ENCODE peak calls at places on chromosomes 1 and 21, in eight cellular contexts. F, B, P, R, K, O, Z and L are unnamed samples. For H3K36me3, the result is how much of the 10 kb centered on the place peaks cover.

GRCh38 chr1:45666836-45667235 is 19.5 kb downstream of the GPBP1L1 start:
- DNase-seq in R (no peak), Z (no peak), P (no peak), F (no peak), K (no peak), B (no peak), O (no peak), L (no peak)

GRCh38 chr1:89724369-89725015 is 91.6 kb downstream of the LRRC8C start:
- DNase-seq in Z (no peak), O (no peak), K (no peak), R (no peak), P (no peak), B (no peak), F (no peak), L (no peak)

GRCh38 chr1:12067900-12068821 is 5.1 kb downstream of the TNFRSF8 start:
- DNase-seq in P (no peak), R (no peak), Z (peak), O (peak), F (no peak), B (no peak), K (no peak), L (peak)

GRCh38 chr1:206550446-206550845 is 43.1 kb downstream of the RASSF5 start:
- DNase-seq in Z (no peak), K (no peak), R (no peak), B (no peak), O (no peak), P (no peak), F (no peak), L (no peak)

GRCh38 chr21:45157932-45158331 is 83.6 kb downstream of the ADARB1 start:
- DNase-seq in R (peak), P (peak), B (no peak), O (no peak), F (no peak), K (peak), Z (peak), L (no peak)

GRCh38 chr1:201291917-201292316 is 8.6 kb downstream of the PKP1 start:
- DNase-seq in F (no peak), B (no peak), K (no peak), Z (no peak), O (no peak), P (no peak), R (no peak), L (no peak)

GRCh38 chr1:54808443-54809207 is 7.5 kb upstream of the TTC22 start:
- DNase-seq in B (no peak), F (no peak), O (no peak), P (no peak), Z (peak), K (no peak), R (no peak), L (no peak)

GRCh38 chr1:58879464-58879863 is 95.6 kb upstream of the JUN start:
- DNase-seq in Z (no peak), F (no peak), B (no peak), R (no peak), O (no peak), P (no peak), K (no peak), L (no peak)

GRCh38 chr1:110385369-110385768 is 5.5 kb downstream of the SLC16A4 start:
- DNase-seq in O (no peak), P (no peak), R (no peak), F (no peak), B (no peak), K (no peak), Z (no peak), L (no peak)

GRCh38 chr21:29145354-29145782 is 14.9 kb downstream of the MAP3K7CL start:
- DNase-seq in R (no peak), P (no peak), Z (no peak), O (peak), K (no peak), F (no peak), B (no peak), L (peak)

GRCh38 chr1:199522338-199522737 is 505.2 kb upstream of the NR5A2 start:
- DNase-seq in F (no peak), P (no peak), O (no peak), B (no peak), R (no peak), Z (no peak), K (no peak), L (no peak)

GRCh38 chr1:64540265-64540791 is 70.4 kb downstream of the CACHD1 start:
- DNase-seq in Z (no peak), B (no peak), K (no peak), F (no peak), R (no peak), P (no peak), O (peak), L (no peak)

GRCh38 chr1:226977973-226978344 is 37.9 kb downstream of the COQ8A start:
- DNase-seq in O (no peak), B (no peak), Z (peak), K (no peak), R (no peak), P (no peak), F (no peak), L (no peak)

GRCh38 chr1:31659889-31660288 is 15.2 kb upstream of the PEF1 start:
- DNase-seq in B (no peak), Z (no peak), K (no peak), P (no peak), O (no peak), F (no peak), R (no peak), L (no peak)

GRCh38 chr1:31657020-31657804 is 12.5 kb upstream of the PEF1 start:
- DNase-seq in P (peak), Z (no peak), R (no peak), O (no peak), K (no peak), B (no peak), F (no peak), L (no peak)

GRCh38 chr1:31658721-31659120 is 14.0 kb upstream of the PEF1 start:
- DNase-seq in R (peak), K (no peak), F (no peak), P (no peak), B (no peak), O (no peak), Z (no peak), L (no peak)

GRCh38 chr1:31655756-31656155 is 11.1 kb upstream of the PEF1 start:
- DNase-seq in R (no peak), Z (no peak), F (no peak), B (no peak), O (no peak), K (no peak), P (no peak), L (no peak)

GRCh38 chr1:31657972-31658510 is 13.4 kb upstream of the PEF1 start:
- DNase-seq in O (no peak), B (no peak), P (no peak), K (no peak), Z (no peak), F (no peak), R (no peak), L (no peak)
- H3K36me3 ChIP-seq in O (under half), B (under half), P (under half), K (under half), Z (under half), F (under half), R (under half), L (under half)

DNA sequence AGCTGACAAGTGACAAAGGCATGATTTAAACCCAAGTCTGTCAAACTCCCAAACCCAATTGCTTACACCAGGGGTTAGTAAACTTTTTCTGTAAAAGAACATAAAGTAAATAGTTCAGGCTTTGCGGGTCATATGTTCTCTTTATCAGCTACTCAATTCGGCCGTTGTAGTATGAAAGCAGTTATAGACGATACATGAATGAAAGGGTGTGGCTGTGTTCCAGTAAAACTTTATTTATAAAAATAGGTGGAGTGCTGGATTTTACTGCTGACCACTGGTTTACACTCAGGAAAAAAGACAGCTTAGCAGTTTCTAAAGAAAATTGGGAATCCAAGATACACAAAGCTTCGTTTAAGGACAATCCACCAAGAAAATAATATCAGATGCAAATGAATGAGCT is 124.3 kb upstream of the BCL9 start:
- DNase-seq in F (no peak), Z (no peak), O (no peak), B (no peak), P (no peak), K (no peak), R (no peak), L (no peak)
- H3K4me3 ChIP-seq in F (no peak), Z (no peak), O (no peak), B (no peak), P (no peak), K (no peak), R (no peak), L (no peak)

GRCh38 chr1:154460695-154461249 is 41.2 kb upstream of the TDRD10 start:
- DNase-seq in O (no peak), K (no peak), F (no peak), P (peak), Z (no peak), R (no peak), B (no peak), L (no peak)

GRCh38 chr1:154466136-154466665 is 35.8 kb upstream of the TDRD10 start:
- DNase-seq in R (no peak), B (no peak), F (no peak), Z (peak), K (no peak), O (no peak), P (peak), L (no peak)

GRCh38 chr1:154466879-154467767 is 34.9 kb upstream of the TDRD10 start:
- DNase-seq in O (no peak), F (no peak), Z (peak), K (no peak), B (peak), P (peak), R (no peak), L (no peak)

GRCh38 chr1:154465621-154466020 is 36.4 kb upstream of the TDRD10 start:
- DNase-seq in F (no peak), O (no peak), Z (no peak), B (no peak), K (no peak), P (peak), R (no peak), L (no peak)

DNA sequence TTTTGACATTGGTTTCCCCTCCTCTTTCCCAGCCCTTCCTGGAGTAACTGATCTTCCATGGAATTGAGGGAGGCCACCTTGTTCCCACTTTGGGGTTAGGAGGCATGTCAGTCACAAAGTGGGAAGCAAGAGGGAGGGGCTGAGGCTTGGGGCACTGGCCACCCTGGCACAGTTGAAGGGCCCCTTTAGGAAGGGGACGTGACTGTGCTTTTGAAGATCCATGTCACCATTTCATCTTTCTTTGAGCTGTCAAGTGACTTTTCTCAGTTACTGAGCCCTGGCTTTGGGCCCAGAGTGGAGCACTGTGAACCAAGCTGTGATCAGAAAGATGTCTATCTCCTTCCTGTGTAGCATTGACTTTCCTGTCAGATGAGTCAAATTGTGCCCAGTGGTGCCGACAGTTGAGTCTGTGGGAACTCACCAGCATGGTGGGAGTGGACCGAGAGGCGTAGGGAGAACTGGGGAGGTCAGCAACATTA is 38.5 kb upstream of the TDRD10 start:
- DNase-seq in F (no peak), K (no peak), B (no peak), Z (no peak), R (no peak), O (no peak), P (no peak), L (no peak)
- H3K27ac ChIP-seq in F (no peak), K (no peak), B (peak), Z (no peak), R (peak), O (peak), P (peak), L (no peak)

GRCh38 chr1:8416857-8417256 is 98.9 kb downstream of the SLC45A1 start:
- DNase-seq in F (no peak), O (no peak), B (no peak), Z (no peak), P (no peak), K (no peak), R (no peak), L (no peak)

GRCh38 chr1:8412183-8412831 is 94.4 kb downstream of the SLC45A1 start:
- DNase-seq in B (peak), F (no peak), O (peak), Z (no peak), P (no peak), R (no peak), K (no peak), L (peak)

GRCh38 chr1:8418301-8418700 is 100.4 kb downstream of the SLC45A1 start:
- DNase-seq in B (no peak), O (no peak), Z (no peak), R (no peak), F (no peak), K (no peak), P (no peak), L (no peak)

GRCh38 chr1:8417625-8418024 is 99.7 kb downstream of the SLC45A1 start:
- DNase-seq in K (no peak), R (no peak), F (no peak), B (no peak), Z (no peak), P (no peak), O (no peak), L (no peak)

DNA sequence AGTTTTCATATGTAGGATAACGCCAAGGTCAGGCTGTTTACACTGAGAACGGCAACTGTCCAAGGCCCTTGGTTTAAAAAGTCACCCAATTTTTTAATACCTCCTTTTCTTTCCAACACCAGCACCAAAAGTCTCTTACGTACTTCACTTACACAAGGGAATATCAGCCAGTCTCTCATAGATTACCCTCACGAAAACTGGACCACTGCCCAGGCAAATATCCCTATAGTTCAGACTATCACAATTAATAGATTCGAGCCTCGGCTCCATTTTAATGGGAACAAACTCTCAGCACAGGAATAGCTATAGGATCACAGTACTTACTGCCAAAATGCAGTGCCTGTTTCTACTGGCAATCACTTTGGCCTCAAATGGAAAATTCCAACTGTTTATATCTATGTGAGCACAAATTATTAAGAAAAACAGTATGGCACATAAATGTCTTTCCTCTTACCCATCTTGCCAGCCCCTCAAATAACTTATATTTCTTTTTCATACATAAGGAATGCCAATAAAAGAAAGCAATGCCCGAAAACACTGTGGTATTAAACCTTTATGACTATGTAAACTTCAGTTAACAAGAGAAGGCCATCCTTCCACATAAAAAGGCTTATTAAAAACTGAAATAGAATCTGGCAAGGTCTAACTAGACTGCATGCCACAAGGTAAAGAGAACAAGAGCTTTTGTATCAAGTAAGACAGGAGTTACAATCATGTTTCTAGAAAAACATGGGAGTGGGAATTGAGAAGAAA is 97.8 kb downstream of the SLC45A1 start:
- DNase-seq in P (no peak), R (no peak), B (no peak), O (no peak), K (no peak), F (no peak), Z (no peak), L (no peak)
- H3K36me3 ChIP-seq in P (under half), R (half or more), B (under half), O (under half), K (under half), F (under half), Z (half or more), L (under half)